ENCODE peak calls at places on chromosomes 6 and 20, in ten cellular contexts. U is colonic mucosa; S is right lobe of liver; E is breast epithelium; J is body of pancreas; X is Peyer's patch; Z is fibroblast of lung; Q is uterus; R is effector memory CD4-positive, alpha-beta T cell; K is HCT116. N is an unnamed sample.

GRCh38 chr6:15439410-15440022 is 193.6 kb downstream of the JARID2 start:
- DNase-seq in U (no peak), S (no peak), E (no peak), J (no peak), X (no peak), Z (no peak), Q (no peak), R (no peak), K (no peak), N (no peak)

GRCh38 chr6:145895802-145896201 is 68.4 kb downstream of the SHPRH start:
- DNase-seq in U (no peak), S (no peak), E (no peak), J (no peak), X (no peak), Z (peak; percentile 51), Q (no peak), R (no peak), K (no peak), N (no peak)

GRCh38 chr6:24931752-24932691 is 3.7 kb downstream of the RIPOR2 start:
- DNase-seq in U (no peak), S (no peak), E (no peak), J (no peak), X (no peak), Z (peak; percentile 63), Q (no peak), R (no peak), K (no peak), N (no peak)

GRCh38 chr6:137102851-137103492 is 58.2 kb upstream of the IL20RA start:
- DNase-seq in U (no peak), S (no peak), E (no peak), J (no peak), X (no peak), Z (no peak), Q (no peak), R (no peak), K (no peak), N (no peak)

GRCh38 chr6:136923116-136923953 is 1.2 kb downstream of the SLC35D3 start:
- DNase-seq in U (no peak), S (no peak), E (no peak), J (no peak), X (no peak), Z (no peak), Q (no peak), R (no peak), K (no peak), N (no peak)

GRCh38 chr6:115898246-115898645 is 162.4 kb downstream of the FRK start:
- DNase-seq in U (no peak), S (no peak), E (no peak), J (no peak), X (no peak), Z (peak; percentile 28), Q (no peak), R (no peak), K (no peak), N (no peak)

GRCh38 chr6:29853245-29853644 is 25.6 kb downstream of the HLA-G start:
- DNase-seq in U (no peak), S (no peak), E (no peak), J (no peak), X (no peak), Z (no peak), Q (no peak), R (no peak), K (no peak), N (no peak)

GRCh38 chr20:47357296-47358051 is 975 bp upstream of the ZMYND8 start:
- DNase-seq in U (peak; percentile 95), S (peak; percentile 87), E (peak; percentile 94), J (peak; percentile 97), X (peak; percentile 91), Z (peak; percentile 91), Q (peak; percentile 86), R (peak; percentile 29), K (peak; percentile 58), N (peak; percentile 32)

GRCh38 chr6:152745509-152746171 is 5.0 kb upstream of the VIP start:
- DNase-seq in U (no peak), S (no peak), E (no peak), J (no peak), X (no peak), Z (no peak), Q (no peak), R (no peak), K (no peak), N (no peak)

GRCh38 chr6:33997265-33997664 is 148.6 kb downstream of the GRM4 start:
- DNase-seq in U (no peak), S (no peak), E (no peak), J (no peak), X (no peak), Z (no peak), Q (no peak), R (no peak), K (no peak), N (no peak)

GRCh38 chr6:31042801-31043200 is 32.5 kb downstream of the MUC22 start:
- DNase-seq in U (peak; percentile 35), S (no peak), E (peak; percentile 58), J (peak; percentile 55), X (no peak), Z (peak; percentile 60), Q (peak; percentile 31), R (no peak), K (peak; percentile 74), N (peak; percentile 28)

DNA sequence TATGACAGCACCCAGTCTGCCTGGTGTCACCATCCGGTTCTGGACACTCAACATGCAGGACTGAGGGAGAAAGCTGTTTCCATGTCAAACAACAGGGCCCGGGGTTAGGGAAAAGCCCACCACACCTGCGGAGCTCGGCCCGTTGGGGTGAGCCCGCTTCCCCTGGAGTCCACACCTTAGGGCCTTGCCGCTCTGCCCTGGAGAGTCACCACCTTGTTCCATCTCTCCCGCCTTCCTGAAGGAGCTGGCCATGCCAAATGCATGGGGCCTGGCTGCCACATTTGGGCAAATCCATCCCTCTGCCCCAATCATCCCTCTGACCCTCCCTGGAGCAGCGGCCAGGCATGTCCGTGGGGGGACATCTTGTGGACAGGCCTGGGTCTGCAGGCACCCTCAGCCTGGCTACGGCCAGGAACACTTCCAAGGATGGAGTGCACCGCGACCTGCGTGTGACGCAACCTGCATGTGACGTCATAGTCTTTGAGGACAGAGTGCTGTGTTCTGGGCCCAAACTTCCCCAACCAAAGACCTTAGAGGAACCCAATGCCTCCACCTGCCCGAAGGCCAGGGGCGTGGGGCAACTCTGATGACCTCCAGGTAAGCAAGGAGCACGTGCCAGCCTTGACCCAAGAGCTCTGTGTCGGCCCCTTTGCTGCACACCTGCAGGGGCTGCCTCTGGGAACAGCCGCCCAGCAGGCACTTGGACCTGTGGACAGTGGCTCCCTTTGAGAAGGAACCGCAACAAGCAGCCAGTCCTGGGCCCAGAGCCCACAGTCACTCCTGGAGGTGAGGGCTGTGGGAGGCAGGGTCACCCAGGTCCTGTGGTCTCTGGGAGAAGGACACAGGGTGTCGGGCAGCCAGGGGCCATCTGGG is 1.7 kb downstream of the CABLES2 start:
- DNase-seq in U (no peak), S (peak; percentile 78), E (no peak), J (peak; percentile 56), X (no peak), Z (peak; percentile 73), Q (peak; percentile 75), R (no peak), K (no peak), N (no peak)
- H3K27ac ChIP-seq in U (no peak overlapping the region), S (no peak overlapping the region), E (peak overlapping the region; percentile 84), J (peak overlapping the region; percentile 4), X (no peak overlapping the region), Z (no peak overlapping the region), Q (peak overlapping the region; percentile 15), R (no peak overlapping the region), K (peak overlapping the region; percentile 34), N (no peak overlapping the region)

GRCh38 chr6:112024464-112024863 is 29.4 kb upstream of the CCN6 start:
- DNase-seq in U (no peak), S (no peak), E (no peak), J (no peak), X (no peak), Z (no peak), Q (no peak), R (no peak), K (no peak), N (no peak)
- H3K4me1 ChIP-seq in U (no peaks in the 10 kb centered on the region), S (peaks cover 6% of the 10 kb centered on the region), E (no peaks in the 10 kb centered on the region), J (peaks cover 8% of the 10 kb centered on the region), X (no peaks in the 10 kb centered on the region), Z (no peaks in the 10 kb centered on the region), Q (no peaks in the 10 kb centered on the region), R (peaks cover 27% of the 10 kb centered on the region), K (no peaks in the 10 kb centered on the region), N (peaks cover 32% of the 10 kb centered on the region)

DNA sequence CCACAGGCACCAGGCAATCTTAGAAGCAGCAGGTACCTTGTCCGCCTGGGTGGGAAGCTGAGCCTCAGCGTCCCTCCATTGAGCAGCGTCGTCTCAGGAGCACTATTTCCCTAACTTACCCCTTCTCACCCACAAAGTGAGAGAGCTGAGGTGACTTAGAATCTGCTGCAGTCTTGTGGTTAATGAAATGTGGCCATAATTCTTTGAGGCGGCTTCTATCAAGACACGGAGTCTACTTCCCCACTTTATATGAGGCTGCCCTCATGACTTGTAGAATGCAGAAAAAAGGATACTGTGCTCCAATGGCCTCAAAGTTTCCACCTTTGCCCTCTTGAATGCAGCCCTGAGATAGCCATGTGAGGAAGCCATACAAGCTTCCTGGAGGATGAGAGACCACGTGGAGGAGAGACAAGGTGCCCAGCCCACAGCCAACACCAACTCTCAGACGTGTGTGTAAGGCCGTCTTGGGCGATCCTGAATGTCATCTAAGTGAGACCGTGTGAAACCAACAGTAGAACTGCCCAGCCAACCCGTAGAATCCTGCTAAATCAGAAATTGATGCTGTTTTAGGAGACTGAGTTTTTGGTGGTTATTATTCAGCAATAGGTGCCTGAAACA is 9.1 kb upstream of the TAGAP start:
- DNase-seq in U (no peak), S (no peak), E (no peak), J (no peak), X (no peak), Z (no peak), Q (no peak), R (no peak), K (no peak), N (no peak)
- H3K27ac ChIP-seq in U (no peak overlapping the region), S (no peak overlapping the region), E (no peak overlapping the region), J (no peak overlapping the region), X (no peak overlapping the region), Z (no peak overlapping the region), Q (no peak overlapping the region), R (no peak overlapping the region), K (no peak overlapping the region), N (no peak overlapping the region)

GRCh38 chr20:53751394-53752368 is 158.0 kb upstream of the ZNF217 start:
- DNase-seq in U (no peak), S (no peak), E (no peak), J (no peak), X (no peak), Z (no peak), Q (no peak), R (no peak), K (no peak), N (peak; percentile 29)

GRCh38 chr20:53752583-53752970 is 158.9 kb upstream of the ZNF217 start:
- DNase-seq in U (no peak), S (no peak), E (no peak), J (no peak), X (no peak), Z (no peak), Q (no peak), R (no peak), K (no peak), N (no peak)

GRCh38 chr20:53752971-53753879 is 159.6 kb upstream of the ZNF217 start:
- DNase-seq in U (no peak), S (no peak), E (no peak), J (no peak), X (no peak), Z (no peak), Q (no peak), R (no peak), K (no peak), N (no peak)

GRCh38 chr20:53755733-53756523 is 162.3 kb upstream of the ZNF217 start:
- DNase-seq in U (no peak), S (no peak), E (no peak), J (no peak), X (no peak), Z (no peak), Q (no peak), R (no peak), K (no peak), N (no peak)

GRCh38 chr20:53753880-53754459 is 160.3 kb upstream of the ZNF217 start:
- DNase-seq in U (no peak), S (no peak), E (no peak), J (no peak), X (no peak), Z (no peak), Q (no peak), R (no peak), K (no peak), N (no peak)
- H3K4me1 ChIP-seq in U (peaks cover 16% of the 10 kb centered on the region), S (no peaks in the 10 kb centered on the region), E (no peaks in the 10 kb centered on the region), J (peaks cover 16% of the 10 kb centered on the region), X (peaks cover 32% of the 10 kb centered on the region), Z (peaks cover 8% of the 10 kb centered on the region), Q (no peaks in the 10 kb centered on the region), R (peaks cover 41% of the 10 kb centered on the region), K (peaks cover 33% of the 10 kb centered on the region), N (peaks cover 70% of the 10 kb centered on the region)

N was measured in CD8-positive, alpha-beta T cell.